ENCODE peak calls at places on chromosomes 1 and 21, in nine cellular contexts. K is upper lobe of right lung; N is OCI-LY7; Y is thoracic aorta; H is sigmoid colon; I is CD8-positive, alpha-beta T cell; E is tibial artery; Z is choroid plexus epithelial cell; Q is body of pancreas. U is an unnamed sample.

GRCh38 chr1:84096121-84096635 is 47.9 kb upstream of the PRKACB start:
- DNase-seq in K (no peak), N (no peak), Y (no peak), H (no peak), I (no peak), E (no peak), Z (peak; percentile 31), Q (no peak), U (no peak)

GRCh38 chr1:19468397-19468956 is 16.9 kb downstream of the CAPZB start:
- DNase-seq in K (peak; percentile 77), N (no peak), Y (no peak), H (no peak), I (peak; percentile 61), E (no peak), Z (no peak), Q (peak; percentile 30), U (no peak)

GRCh38 chr1:206504363-206504713 is 3.0 kb upstream of the RASSF5 start:
- DNase-seq in K (no peak), N (no peak), Y (no peak), H (no peak), I (no peak), E (no peak), Z (no peak), Q (no peak), U (no peak)

GRCh38 chr1:95311006-95311405 is 77.0 kb downstream of the RWDD3 start:
- DNase-seq in K (no peak), N (no peak), Y (no peak), H (no peak), I (no peak), E (no peak), Z (no peak), Q (no peak), U (peak; percentile 10)

GRCh38 chr1:236523704-236524141 is at the start of gene LGALS8:
- DNase-seq in K (peak; percentile 95), N (no peak), Y (peak; percentile 84), H (peak; percentile 95), I (peak; percentile 76), E (peak; percentile 90), Z (peak; percentile 82), Q (peak; percentile 91), U (peak; percentile 94)

GRCh38 chr1:59018860-59019259 is 235.0 kb upstream of the JUN start:
- DNase-seq in K (no peak), N (no peak), Y (no peak), H (no peak), I (no peak), E (no peak), Z (no peak), Q (no peak), U (no peak)

GRCh38 chr1:111930356-111930755 is 59.1 kb downstream of the KCND3 start:
- DNase-seq in K (no peak), N (no peak), Y (no peak), H (peak; percentile 34), I (no peak), E (no peak), Z (no peak), Q (no peak), U (no peak)

GRCh38 chr1:218371927-218372672 is 27.0 kb downstream of the TGFB2 start:
- DNase-seq in K (no peak), N (no peak), Y (no peak), H (peak; percentile 65), I (no peak), E (no peak), Z (peak; percentile 91), Q (no peak), U (no peak)

GRCh38 chr1:212606734-212607205 is 1.8 kb upstream of the ATF3 start:
- DNase-seq in K (peak; percentile 93), N (no peak), Y (no peak), H (peak; percentile 78), I (peak; percentile 30), E (peak; percentile 40), Z (no peak), Q (peak; percentile 89), U (peak; percentile 38)

GRCh38 chr1:225224287-225224686 is 203.6 kb downstream of the LBR start:
- DNase-seq in K (no peak), N (no peak), Y (no peak), H (no peak), I (no peak), E (no peak), Z (no peak), Q (no peak), U (no peak)

GRCh38 chr1:52911541-52911940 is 10.0 kb downstream of the ECHDC2 start:
- DNase-seq in K (no peak), N (no peak), Y (no peak), H (no peak), I (no peak), E (no peak), Z (no peak), Q (no peak), U (no peak)

GRCh38 chr1:226638001-226638601 is 89.5 kb downstream of the STUM start:
- DNase-seq in K (peak; percentile 51), N (no peak), Y (no peak), H (peak; percentile 83), I (no peak), E (peak; percentile 16), Z (no peak), Q (no peak), U (peak; percentile 34)

GRCh38 chr21:17834639-17835354 is 15.6 kb upstream of the C21orf91 start:
- DNase-seq in K (no peak), N (no peak), Y (no peak), H (no peak), I (no peak), E (no peak), Z (no peak), Q (no peak), U (no peak)

GRCh38 chr1:19651141-19651737 is 7.1 kb downstream of the NBL1 start:
- DNase-seq in K (no peak), N (peak; percentile 48), Y (no peak), H (peak; percentile 84), I (peak; percentile 25), E (no peak), Z (peak; percentile 66), Q (peak; percentile 65), U (peak; percentile 60)

GRCh38 chr1:86965827-86966182 is 51.4 kb downstream of the HS2ST1 start:
- DNase-seq in K (no peak), N (no peak), Y (no peak), H (no peak), I (no peak), E (no peak), Z (no peak), Q (no peak), U (no peak)

GRCh38 chr1:86970938-86971337 is 56.5 kb downstream of the HS2ST1 start:
- DNase-seq in K (no peak), N (no peak), Y (no peak), H (no peak), I (no peak), E (no peak), Z (no peak), Q (no peak), U (no peak)

GRCh38 chr1:86965012-86965826 is 50.8 kb downstream of the HS2ST1 start:
- DNase-seq in K (no peak), N (peak; percentile 52), Y (no peak), H (no peak), I (no peak), E (no peak), Z (peak; percentile 72), Q (peak; percentile 29), U (peak; percentile 24)
- H3K4me3 ChIP-seq in K (no peak overlapping the region), N (no peak overlapping the region), Y (no peak overlapping the region), H (no peak overlapping the region), I (no peak overlapping the region), E (no peak overlapping the region), Z (no peak overlapping the region), Q (no peak overlapping the region), U (no peak overlapping the region)

DNA sequence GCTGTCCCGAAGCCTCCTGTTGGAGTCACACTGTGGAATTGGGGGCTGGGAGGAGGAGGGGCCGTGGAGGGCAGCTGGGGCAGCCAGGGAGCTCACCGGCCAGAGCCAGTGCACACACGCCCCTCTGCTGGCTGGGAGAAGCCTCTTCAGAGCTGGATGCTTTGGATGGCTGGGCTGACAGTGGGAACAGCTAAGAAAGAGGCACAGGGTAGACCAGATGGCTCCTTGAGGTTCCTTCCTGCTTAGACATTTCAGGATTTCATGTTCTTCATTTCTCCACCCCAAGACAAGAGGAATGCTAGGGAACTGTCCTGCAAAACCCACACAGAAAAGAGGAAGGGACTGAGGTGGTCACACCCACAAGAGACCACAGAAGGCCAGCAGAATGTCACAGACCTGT is 254.8 kb upstream of the VAMP3 start:
- DNase-seq in K (no peak), N (no peak), Y (no peak), H (no peak), I (no peak), E (no peak), Z (peak; percentile 22), Q (no peak), U (no peak)
- TF ChIP-seq CTCF in K (no peak), N (no peak), Y (no peak), H (no peak), I (no peak), E (no peak), Z (peak; percentile 30), Q (no peak), U (no peak)

GRCh38 chr1:241531195-241532172 is 694 bp upstream of the KMO start:
- DNase-seq in K (no peak), N (peak; percentile 91), Y (no peak), H (no peak), I (no peak), E (no peak), Z (peak; percentile 88), Q (no peak), U (peak; percentile 78)
- H3K4me3 ChIP-seq in K (peak overlapping the region; percentile 57), N (peak overlapping the region; percentile 74), Y (peak overlapping the region; percentile 59), H (peak overlapping the region; percentile 40), I (peak overlapping the region; percentile 63), E (peak overlapping the region; percentile 43), Z (peak overlapping the region; percentile 59), Q (no peak overlapping the region), U (peak overlapping the region; percentile 67)

GRCh38 chr1:242828199-242828598 is 303.7 kb upstream of the PLD5 start:
- DNase-seq in K (no peak), N (no peak), Y (no peak), H (no peak), I (no peak), E (no peak), Z (no peak), Q (no peak), U (no peak)

GRCh38 chr1:242824435-242824834 is 299.9 kb upstream of the PLD5 start:
- DNase-seq in K (no peak), N (no peak), Y (no peak), H (no peak), I (no peak), E (no peak), Z (peak; percentile 28), Q (no peak), U (peak; percentile 7)

GRCh38 chr1:242828828-242829227 is 304.3 kb upstream of the PLD5 start:
- DNase-seq in K (no peak), N (no peak), Y (no peak), H (no peak), I (no peak), E (no peak), Z (no peak), Q (no peak), U (no peak)

GRCh38 chr1:242826706-242827336 is 302.3 kb upstream of the PLD5 start:
- DNase-seq in K (no peak), N (no peak), Y (no peak), H (no peak), I (no peak), E (no peak), Z (no peak), Q (no peak), U (no peak)

DNA sequence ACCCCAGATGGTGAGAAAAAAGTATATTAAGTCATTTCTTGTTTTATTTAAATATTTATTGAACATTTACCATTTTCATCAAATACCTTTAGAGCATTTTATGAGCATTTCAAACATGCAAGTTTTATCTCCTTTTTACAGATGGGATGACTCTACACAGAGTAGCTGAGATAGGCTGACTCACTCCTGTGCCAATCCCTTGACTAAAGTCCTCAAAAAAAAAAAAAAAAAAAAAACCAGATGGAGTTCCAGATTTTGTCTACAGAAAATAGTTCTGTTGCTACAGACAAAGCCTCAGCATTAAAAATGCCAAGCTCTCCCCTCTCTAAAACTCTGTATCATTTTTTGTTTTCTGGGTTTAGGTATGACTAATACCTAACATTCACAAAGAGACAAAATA is 303.0 kb upstream of the PLD5 start:
- DNase-seq in K (no peak), N (no peak), Y (no peak), H (no peak), I (no peak), E (no peak), Z (no peak), Q (no peak), U (no peak)
- TF ChIP-seq CTCF in K (no peak), N (no peak), Y (no peak), H (no peak), I (no peak), E (no peak), Z (no peak), Q (no peak), U (no peak)

U was measured in foreskin fibroblast.